ENCODE peak calls at places on chromosomes 16 and 17, in eight cellular contexts. One of them, this sample, is unnamed.

GRCh38 chr16:188674-189073 is 8.4 kb downstream of the HBQ1 start:
- DNase-seq in stimulated activated CD8-positive, alpha-beta memory T cell treated with anti-CD3 and anti-CD28 coated beads, Interleukin-15, amount 100 ng/mL, for 48 hours: no peak
- DNase-seq in SIG-M5: no peak
- DNase-seq in substantia nigra: no peak
- DNase-seq in stimulated activated naive CD8-positive, alpha-beta T cell treated with anti-CD3 and anti-CD28 coated beads, Interleukin-15, Interleukin-2, amounts not matched to agents 100 U/mL and 50 U/mL, for 24 hours: no peak
- DNase-seq in ecto neural progenitor cell: no peak
- DNase-seq in NCI-H1417 treated with DMSO at 0.1 percent for 48 hours: no peak
- DNase-seq in cardiac fibroblast: no peak
- DNase-seq in this sample: no peak

GRCh38 chr17:57362797-57363556 is 106.7 kb downstream of the MSI2 start:
- DNase-seq in NCI-H1417 treated with DMSO at 0.1 percent for 48 hours: no peak
- DNase-seq in stimulated activated naive CD8-positive, alpha-beta T cell treated with anti-CD3 and anti-CD28 coated beads, Interleukin-15, Interleukin-2, amounts not matched to agents 100 U/mL and 50 U/mL, for 24 hours: no peak
- DNase-seq in substantia nigra: no peak
- DNase-seq in ecto neural progenitor cell: no peak
- DNase-seq in SIG-M5: no peak
- DNase-seq in cardiac fibroblast: no peak
- DNase-seq in stimulated activated CD8-positive, alpha-beta memory T cell treated with anti-CD3 and anti-CD28 coated beads, Interleukin-15, amount 100 ng/mL, for 48 hours: no peak
- DNase-seq in this sample: no peak

GRCh38 chr17:51260960-51261958 is 913 bp downstream of the UTP18 start:
- DNase-seq in NCI-H1417 treated with DMSO at 0.1 percent for 48 hours: no peak
- DNase-seq in substantia nigra: no peak
- DNase-seq in cardiac fibroblast: peak
- DNase-seq in stimulated activated naive CD8-positive, alpha-beta T cell treated with anti-CD3 and anti-CD28 coated beads, Interleukin-15, Interleukin-2, amounts not matched to agents 100 U/mL and 50 U/mL, for 24 hours: peak
- DNase-seq in SIG-M5: no peak
- DNase-seq in ecto neural progenitor cell: peak
- DNase-seq in stimulated activated CD8-positive, alpha-beta memory T cell treated with anti-CD3 and anti-CD28 coated beads, Interleukin-15, amount 100 ng/mL, for 48 hours: peak
- DNase-seq in this sample: peak

GRCh38 chr17:67245694-67246397 is 850 bp upstream of the HELZ start:
- DNase-seq in NCI-H1417 treated with DMSO at 0.1 percent for 48 hours: no peak
- DNase-seq in substantia nigra: no peak
- DNase-seq in stimulated activated naive CD8-positive, alpha-beta T cell treated with anti-CD3 and anti-CD28 coated beads, Interleukin-15, Interleukin-2, amounts not matched to agents 100 U/mL and 50 U/mL, for 24 hours: peak
- DNase-seq in SIG-M5: no peak
- DNase-seq in cardiac fibroblast: no peak
- DNase-seq in stimulated activated CD8-positive, alpha-beta memory T cell treated with anti-CD3 and anti-CD28 coated beads, Interleukin-15, amount 100 ng/mL, for 48 hours: peak
- DNase-seq in ecto neural progenitor cell: peak
- DNase-seq in this sample: peak

GRCh38 chr17:9402590-9403199 is 172.9 kb downstream of the STX8 start:
- DNase-seq in ecto neural progenitor cell: peak
- DNase-seq in SIG-M5: no peak
- DNase-seq in substantia nigra: no peak
- DNase-seq in NCI-H1417 treated with DMSO at 0.1 percent for 48 hours: no peak
- DNase-seq in cardiac fibroblast: peak
- DNase-seq in stimulated activated CD8-positive, alpha-beta memory T cell treated with anti-CD3 and anti-CD28 coated beads, Interleukin-15, amount 100 ng/mL, for 48 hours: no peak
- DNase-seq in stimulated activated naive CD8-positive, alpha-beta T cell treated with anti-CD3 and anti-CD28 coated beads, Interleukin-15, Interleukin-2, amounts not matched to agents 100 U/mL and 50 U/mL, for 24 hours: peak
- DNase-seq in this sample: peak

GRCh38 chr17:7466644-7467341 is 12.6 kb downstream of the ZBTB4 start:
- DNase-seq in stimulated activated CD8-positive, alpha-beta memory T cell treated with anti-CD3 and anti-CD28 coated beads, Interleukin-15, amount 100 ng/mL, for 48 hours: no peak
- DNase-seq in substantia nigra: no peak
- DNase-seq in ecto neural progenitor cell: no peak
- DNase-seq in SIG-M5: no peak
- DNase-seq in stimulated activated naive CD8-positive, alpha-beta T cell treated with anti-CD3 and anti-CD28 coated beads, Interleukin-15, Interleukin-2, amounts not matched to agents 100 U/mL and 50 U/mL, for 24 hours: no peak
- DNase-seq in NCI-H1417 treated with DMSO at 0.1 percent for 48 hours: no peak
- DNase-seq in cardiac fibroblast: peak
- DNase-seq in this sample: no peak

GRCh38 chr17:14205992-14206461 is 30.6 kb downstream of the CDRT15 start:
- DNase-seq in cardiac fibroblast: no peak
- DNase-seq in SIG-M5: no peak
- DNase-seq in stimulated activated CD8-positive, alpha-beta memory T cell treated with anti-CD3 and anti-CD28 coated beads, Interleukin-15, amount 100 ng/mL, for 48 hours: peak
- DNase-seq in NCI-H1417 treated with DMSO at 0.1 percent for 48 hours: no peak
- DNase-seq in ecto neural progenitor cell: no peak
- DNase-seq in substantia nigra: no peak
- DNase-seq in stimulated activated naive CD8-positive, alpha-beta T cell treated with anti-CD3 and anti-CD28 coated beads, Interleukin-15, Interleukin-2, amounts not matched to agents 100 U/mL and 50 U/mL, for 24 hours: peak
- DNase-seq in this sample: no peak

GRCh38 chr16:68776821-68777485 is 39.9 kb downstream of the CDH1 start:
- DNase-seq in stimulated activated naive CD8-positive, alpha-beta T cell treated with anti-CD3 and anti-CD28 coated beads, Interleukin-15, Interleukin-2, amounts not matched to agents 100 U/mL and 50 U/mL, for 24 hours: no peak
- DNase-seq in SIG-M5: no peak
- DNase-seq in cardiac fibroblast: no peak
- DNase-seq in ecto neural progenitor cell: no peak
- DNase-seq in substantia nigra: no peak
- DNase-seq in stimulated activated CD8-positive, alpha-beta memory T cell treated with anti-CD3 and anti-CD28 coated beads, Interleukin-15, amount 100 ng/mL, for 48 hours: no peak
- DNase-seq in NCI-H1417 treated with DMSO at 0.1 percent for 48 hours: no peak
- DNase-seq in this sample: peak

GRCh38 chr17:77280304-77280910 is 139.6 kb downstream of the SEC14L1 start:
- DNase-seq in SIG-M5: no peak
- DNase-seq in substantia nigra: no peak
- DNase-seq in NCI-H1417 treated with DMSO at 0.1 percent for 48 hours: no peak
- DNase-seq in ecto neural progenitor cell: no peak
- DNase-seq in stimulated activated naive CD8-positive, alpha-beta T cell treated with anti-CD3 and anti-CD28 coated beads, Interleukin-15, Interleukin-2, amounts not matched to agents 100 U/mL and 50 U/mL, for 24 hours: peak
- DNase-seq in cardiac fibroblast: peak
- DNase-seq in stimulated activated CD8-positive, alpha-beta memory T cell treated with anti-CD3 and anti-CD28 coated beads, Interleukin-15, amount 100 ng/mL, for 48 hours: no peak
- DNase-seq in this sample: no peak

GRCh38 chr17:45021607-45022287 is 29.7 kb downstream of the DCAKD start:
- DNase-seq in ecto neural progenitor cell: peak
- DNase-seq in stimulated activated CD8-positive, alpha-beta memory T cell treated with anti-CD3 and anti-CD28 coated beads, Interleukin-15, amount 100 ng/mL, for 48 hours: peak
- DNase-seq in stimulated activated naive CD8-positive, alpha-beta T cell treated with anti-CD3 and anti-CD28 coated beads, Interleukin-15, Interleukin-2, amounts not matched to agents 100 U/mL and 50 U/mL, for 24 hours: peak
- DNase-seq in cardiac fibroblast: peak
- DNase-seq in substantia nigra: peak
- DNase-seq in SIG-M5: no peak
- DNase-seq in NCI-H1417 treated with DMSO at 0.1 percent for 48 hours: no peak
- DNase-seq in this sample: peak

GRCh38 chr17:4605826-4606225 is 21.5 kb downstream of the SMTNL2 start:
- DNase-seq in ecto neural progenitor cell: no peak
- DNase-seq in SIG-M5: no peak
- DNase-seq in cardiac fibroblast: peak
- DNase-seq in substantia nigra: no peak
- DNase-seq in NCI-H1417 treated with DMSO at 0.1 percent for 48 hours: no peak
- DNase-seq in stimulated activated naive CD8-positive, alpha-beta T cell treated with anti-CD3 and anti-CD28 coated beads, Interleukin-15, Interleukin-2, amounts not matched to agents 100 U/mL and 50 U/mL, for 24 hours: no peak
- DNase-seq in stimulated activated CD8-positive, alpha-beta memory T cell treated with anti-CD3 and anti-CD28 coated beads, Interleukin-15, amount 100 ng/mL, for 48 hours: no peak
- DNase-seq in this sample: no peak

GRCh38 chr17:55005520-55005919 is 37.0 kb downstream of the STXBP4 start:
- DNase-seq in stimulated activated CD8-positive, alpha-beta memory T cell treated with anti-CD3 and anti-CD28 coated beads, Interleukin-15, amount 100 ng/mL, for 48 hours: no peak
- DNase-seq in SIG-M5: no peak
- DNase-seq in cardiac fibroblast: peak
- DNase-seq in ecto neural progenitor cell: no peak
- DNase-seq in substantia nigra: no peak
- DNase-seq in NCI-H1417 treated with DMSO at 0.1 percent for 48 hours: no peak
- DNase-seq in stimulated activated naive CD8-positive, alpha-beta T cell treated with anti-CD3 and anti-CD28 coated beads, Interleukin-15, Interleukin-2, amounts not matched to agents 100 U/mL and 50 U/mL, for 24 hours: no peak
- DNase-seq in this sample: no peak

GRCh38 chr17:45584092-45585036 is 93.8 kb upstream of the PLEKHM1 start:
- DNase-seq in stimulated activated CD8-positive, alpha-beta memory T cell treated with anti-CD3 and anti-CD28 coated beads, Interleukin-15, amount 100 ng/mL, for 48 hours: peak
- DNase-seq in substantia nigra: no peak
- DNase-seq in stimulated activated naive CD8-positive, alpha-beta T cell treated with anti-CD3 and anti-CD28 coated beads, Interleukin-15, Interleukin-2, amounts not matched to agents 100 U/mL and 50 U/mL, for 24 hours: peak
- DNase-seq in NCI-H1417 treated with DMSO at 0.1 percent for 48 hours: no peak
- DNase-seq in SIG-M5: no peak
- DNase-seq in ecto neural progenitor cell: peak
- DNase-seq in cardiac fibroblast: peak
- DNase-seq in this sample: peak

GRCh38 chr16:83882118-83882879 is 16.6 kb upstream of the MLYCD start:
- DNase-seq in stimulated activated CD8-positive, alpha-beta memory T cell treated with anti-CD3 and anti-CD28 coated beads, Interleukin-15, amount 100 ng/mL, for 48 hours: no peak
- DNase-seq in SIG-M5: no peak
- DNase-seq in ecto neural progenitor cell: no peak
- DNase-seq in substantia nigra: no peak
- DNase-seq in cardiac fibroblast: no peak
- DNase-seq in NCI-H1417 treated with DMSO at 0.1 percent for 48 hours: no peak
- DNase-seq in stimulated activated naive CD8-positive, alpha-beta T cell treated with anti-CD3 and anti-CD28 coated beads, Interleukin-15, Interleukin-2, amounts not matched to agents 100 U/mL and 50 U/mL, for 24 hours: no peak
- DNase-seq in this sample: peak

GRCh38 chr16:54253118-54253517 is 33.5 kb downstream of the IRX3 start:
- DNase-seq in NCI-H1417 treated with DMSO at 0.1 percent for 48 hours: no peak
- DNase-seq in cardiac fibroblast: no peak
- DNase-seq in stimulated activated CD8-positive, alpha-beta memory T cell treated with anti-CD3 and anti-CD28 coated beads, Interleukin-15, amount 100 ng/mL, for 48 hours: no peak
- DNase-seq in ecto neural progenitor cell: no peak
- DNase-seq in stimulated activated naive CD8-positive, alpha-beta T cell treated with anti-CD3 and anti-CD28 coated beads, Interleukin-15, Interleukin-2, amounts not matched to agents 100 U/mL and 50 U/mL, for 24 hours: no peak
- DNase-seq in substantia nigra: no peak
- DNase-seq in SIG-M5: no peak
- DNase-seq in this sample: no peak

GRCh38 chr16:8867483-8868271 is 1.1 kb downstream of the CARHSP1 start:
- DNase-seq in substantia nigra: peak
- DNase-seq in stimulated activated CD8-positive, alpha-beta memory T cell treated with anti-CD3 and anti-CD28 coated beads, Interleukin-15, amount 100 ng/mL, for 48 hours: no peak
- DNase-seq in cardiac fibroblast: no peak
- DNase-seq in NCI-H1417 treated with DMSO at 0.1 percent for 48 hours: no peak
- DNase-seq in ecto neural progenitor cell: peak
- DNase-seq in stimulated activated naive CD8-positive, alpha-beta T cell treated with anti-CD3 and anti-CD28 coated beads, Interleukin-15, Interleukin-2, amounts not matched to agents 100 U/mL and 50 U/mL, for 24 hours: peak
- DNase-seq in SIG-M5: no peak
- DNase-seq in this sample: peak

GRCh38 chr17:77440571-77440981 is 299.8 kb downstream of the SEC14L1 start:
- DNase-seq in stimulated activated naive CD8-positive, alpha-beta T cell treated with anti-CD3 and anti-CD28 coated beads, Interleukin-15, Interleukin-2, amounts not matched to agents 100 U/mL and 50 U/mL, for 24 hours: peak
- DNase-seq in SIG-M5: no peak
- DNase-seq in stimulated activated CD8-positive, alpha-beta memory T cell treated with anti-CD3 and anti-CD28 coated beads, Interleukin-15, amount 100 ng/mL, for 48 hours: no peak
- DNase-seq in NCI-H1417 treated with DMSO at 0.1 percent for 48 hours: no peak
- DNase-seq in ecto neural progenitor cell: no peak
- DNase-seq in cardiac fibroblast: no peak
- DNase-seq in substantia nigra: no peak
- DNase-seq in this sample: no peak

GRCh38 chr17:13601776-13602551 is at the start of gene HS3ST3A1:
- DNase-seq in SIG-M5: no peak
- DNase-seq in NCI-H1417 treated with DMSO at 0.1 percent for 48 hours: no peak
- DNase-seq in stimulated activated naive CD8-positive, alpha-beta T cell treated with anti-CD3 and anti-CD28 coated beads, Interleukin-15, Interleukin-2, amounts not matched to agents 100 U/mL and 50 U/mL, for 24 hours: peak
- DNase-seq in cardiac fibroblast: peak
- DNase-seq in stimulated activated CD8-positive, alpha-beta memory T cell treated with anti-CD3 and anti-CD28 coated beads, Interleukin-15, amount 100 ng/mL, for 48 hours: no peak
- DNase-seq in substantia nigra: no peak
- DNase-seq in ecto neural progenitor cell: peak
- DNase-seq in this sample: peak

This sample was measured in adipocyte.